ENCODE peak calls at places on chromosomes 4 and X, in seven cellular contexts. V is IMR-90, W is neural progenitor cell, F is heart right ventricle, T is kidney, R is aorta, Z is lung. I is an unnamed sample. For H3K4me1, the result is how much of the 10 kb centered on the place peaks cover.

GRCh38 chr4:184396001-184396400 is 78.3 kb downstream of the IRF2 start:
- DNase-seq in V (no peak), W (no peak), F (no peak), T (no peak), R (no peak), Z (no peak), I (peak)

GRCh38 chrX:110287605-110288004 is 30.3 kb downstream of the AMMECR1 start:
- DNase-seq in V (peak), W (no peak), F (no peak), T (no peak), R (no peak), Z (no peak), I (peak)

GRCh38 chr4:130849985-130850632 is 1754.2 kb downstream of the C4orf33 start:
- DNase-seq in V (no peak), W (no peak), F (no peak), T (no peak), R (no peak), Z (no peak), I (peak)

GRCh38 chr4:38782452-38783108 is at the start of gene TLR10:
- DNase-seq in V (peak), W (peak), F (no peak), T (no peak), R (no peak), Z (peak), I (peak)

GRCh38 chr4:109298279-109299010 is 4.0 kb downstream of the COL25A1 start:
- DNase-seq in V (no peak), W (peak), F (no peak), T (no peak), R (no peak), Z (no peak), I (no peak)

GRCh38 chrX:20973038-20973437 is 401.2 kb upstream of the CNKSR2 start:
- DNase-seq in V (no peak), W (no peak), F (no peak), T (no peak), R (no peak), Z (no peak), I (no peak)

GRCh38 chrX:50779694-50780093 is 34.3 kb downstream of the SHROOM4 start:
- DNase-seq in V (no peak), W (peak), F (no peak), T (no peak), R (no peak), Z (no peak), I (no peak)

GRCh38 chrX:17788956-17789562 is 51.8 kb downstream of the SCML1 start:
- DNase-seq in V (no peak), W (no peak), F (no peak), T (no peak), R (no peak), Z (no peak), I (no peak)

GRCh38 chrX:128754130-128754529 is 701.9 kb upstream of the ACTRT1 start:
- DNase-seq in V (no peak), W (no peak), F (no peak), T (no peak), R (no peak), Z (no peak), I (no peak)

GRCh38 chr4:29263011-29263410 is 1457.2 kb upstream of the PCDH7 start:
- DNase-seq in V (peak), W (no peak), F (no peak), T (no peak), R (no peak), Z (no peak), I (no peak)

GRCh38 chr4:107747748-107748486 is 27.9 kb upstream of the PAPSS1 start:
- DNase-seq in V (no peak), W (no peak), F (no peak), T (no peak), R (no peak), Z (no peak), I (no peak)

GRCh38 chrX:110914281-110914680 is 118.7 kb upstream of the CHRDL1 start:
- DNase-seq in V (no peak), W (peak), F (no peak), T (no peak), R (no peak), Z (no peak), I (no peak)

GRCh38 chr4:169723207-169723606 is 34.5 kb downstream of the HPF1 start:
- DNase-seq in V (no peak), W (peak), F (no peak), T (no peak), R (no peak), Z (no peak), I (peak)

GRCh38 chrX:47380268-47380667 is 9.9 kb downstream of the ZNF157 start:
- DNase-seq in V (no peak), W (no peak), F (peak), T (no peak), R (no peak), Z (no peak), I (no peak)

GRCh38 chr4:183249854-183250253 is 70.2 kb downstream of the CLDN22 start:
- DNase-seq in V (peak), W (peak), F (no peak), T (no peak), R (no peak), Z (no peak), I (peak)

GRCh38 chr4:1048781-1049590 is 37.6 kb downstream of the FGFRL1 start:
- DNase-seq in V (no peak), W (peak), F (no peak), T (peak), R (no peak), Z (no peak), I (no peak)

GRCh38 chrX:72349190-72349589 is 43.5 kb upstream of the CITED1 start:
- DNase-seq in V (no peak), W (no peak), F (no peak), T (no peak), R (no peak), Z (no peak), I (no peak)

GRCh38 chrX:138191998-138192397 is 519.5 kb downstream of the FGF13 start:
- DNase-seq in V (peak), W (peak), F (no peak), T (no peak), R (no peak), Z (no peak), I (peak)

GRCh38 chr4:183444953-183445543 is 612 bp downstream of the CDKN2AIP start:
- DNase-seq in V (no peak), W (no peak), F (peak), T (peak), R (peak), Z (peak), I (peak)

GRCh38 chrX:71622347-71623104 is 4.2 kb upstream of the CXCR3 start:
- DNase-seq in V (peak), W (peak), F (peak), T (peak), R (peak), Z (peak), I (peak)

GRCh38 chr4:167943872-167944505 is 148.3 kb upstream of the ANXA10 start:
- DNase-seq in V (no peak), W (no peak), F (no peak), T (no peak), R (no peak), Z (no peak), I (peak)

GRCh38 chrX:22135171-22135711 is 103.1 kb downstream of the PHEX start:
- DNase-seq in V (peak), W (no peak), F (no peak), T (no peak), R (no peak), Z (no peak), I (peak)

GRCh38 chrX:3820170-3820569 is 106.7 kb upstream of the PRKX start:
- DNase-seq in V (peak), W (no peak), F (no peak), T (no peak), R (no peak), Z (no peak), I (peak)

GRCh38 chr4:128385683-128386304 is 98.2 kb upstream of the PGRMC2 start:
- DNase-seq in V (peak), W (no peak), F (no peak), T (no peak), R (no peak), Z (no peak), I (peak)

GRCh38 chr4:72489267-72489666 is 79.8 kb downstream of the ADAMTS3 start:
- DNase-seq in V (peak), W (no peak), F (no peak), T (no peak), R (no peak), Z (no peak), I (peak)

GRCh38 chrX:47608130-47608810 is 11.4 kb downstream of the SYN1 start:
- DNase-seq in V (no peak), W (peak), F (no peak), T (no peak), R (no peak), Z (no peak), I (no peak)

GRCh38 chrX:93673869-93674271 is at the start of gene FAM133A:
- DNase-seq in V (peak), W (no peak), F (no peak), T (no peak), R (no peak), Z (no peak), I (peak)

GRCh38 chr4:62344474-62344873 is 1144.3 kb downstream of the ADGRL3 start:
- DNase-seq in V (no peak), W (no peak), F (no peak), T (no peak), R (no peak), Z (no peak), I (no peak)

GRCh38 chrX:130083656-130084382 is 26.5 kb downstream of the ELF4 start:
- DNase-seq in V (no peak), W (no peak), F (no peak), T (no peak), R (no peak), Z (no peak), I (no peak)

GRCh38 chr4:184750926-184751584 is 17.2 kb upstream of the CENPU start:
- DNase-seq in V (no peak), W (no peak), F (no peak), T (no peak), R (no peak), Z (no peak), I (no peak)

GRCh38 chrX:117990438-117990837 is 126.2 kb downstream of the KLHL13 start:
- DNase-seq in V (peak), W (no peak), F (no peak), T (no peak), R (no peak), Z (no peak), I (peak)

GRCh38 chr4:20268028-20268427 is 16.3 kb downstream of the SLIT2 start:
- DNase-seq in V (no peak), W (no peak), F (no peak), T (no peak), R (no peak), Z (no peak), I (no peak)

GRCh38 chrX:134908235-134908834 is 82.5 kb upstream of the SMIM10 start:
- DNase-seq in V (peak), W (no peak), F (no peak), T (no peak), R (no peak), Z (no peak), I (peak)

GRCh38 chr4:187172340-187172761 is 448.7 kb upstream of the FAT1 start:
- DNase-seq in V (no peak), W (no peak), F (no peak), T (no peak), R (no peak), Z (no peak), I (no peak)

GRCh38 chr4:165864228-165864627 is 8.8 kb upstream of the TLL1 start:
- DNase-seq in V (no peak), W (peak), F (no peak), T (no peak), R (no peak), Z (no peak), I (no peak)

GRCh38 chr4:48299560-48299959 is 29.9 kb upstream of the TEC start:
- DNase-seq in V (no peak), W (no peak), F (no peak), T (no peak), R (no peak), Z (no peak), I (no peak)

GRCh38 chrX:80432441-80432840 is 12.2 kb downstream of the TENT5D start:
- DNase-seq in V (no peak), W (no peak), F (no peak), T (no peak), R (no peak), Z (no peak), I (no peak)

GRCh38 chrX:22163306-22163705 is 109.4 kb upstream of the CBLL2 start:
- DNase-seq in V (no peak), W (no peak), F (no peak), T (no peak), R (no peak), Z (no peak), I (no peak)

GRCh38 chr4:129972257-129972656 is 876.3 kb downstream of the C4orf33 start:
- DNase-seq in V (no peak), W (peak), F (no peak), T (no peak), R (no peak), Z (no peak), I (no peak)

GRCh38 chrX:12997898-12998687 is 23.2 kb downstream of the TMSB4X start:
- DNase-seq in V (no peak), W (peak), F (no peak), T (no peak), R (no peak), Z (no peak), I (no peak)

GRCh38 chrX:13000311-13000811 is 25.5 kb downstream of the TMSB4X start:
- DNase-seq in V (no peak), W (no peak), F (no peak), T (no peak), R (no peak), Z (no peak), I (no peak)

GRCh38 chrX:12996934-12997435 is 22.1 kb downstream of the TMSB4X start:
- DNase-seq in V (no peak), W (no peak), F (no peak), T (no peak), R (no peak), Z (no peak), I (no peak)

GRCh38 chrX:13001097-13001496 is 26.2 kb downstream of the TMSB4X start:
- DNase-seq in V (no peak), W (no peak), F (no peak), T (no peak), R (no peak), Z (no peak), I (no peak)

DNA sequence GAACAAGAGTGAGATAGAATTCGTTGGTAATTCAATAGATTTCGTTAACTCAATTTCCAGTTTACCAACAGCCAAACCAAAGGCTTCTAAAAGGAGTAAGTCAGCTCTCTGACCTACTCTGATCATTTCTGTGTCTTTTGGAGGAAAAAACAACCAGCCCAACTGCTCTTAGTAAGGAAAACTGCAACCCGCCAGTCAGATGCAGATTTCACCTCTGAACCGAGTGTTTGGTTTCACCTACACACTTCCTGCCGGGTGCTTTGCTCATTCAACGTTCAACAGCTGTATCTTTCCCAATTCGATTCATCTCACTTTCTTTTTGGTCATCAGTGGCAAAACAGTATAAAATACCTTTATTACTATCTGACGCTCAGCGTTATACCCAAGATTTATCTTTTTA is 24.5 kb downstream of the TMSB4X start:
- DNase-seq in V (peak), W (no peak), F (no peak), T (no peak), R (no peak), Z (no peak), I (no peak)
- H3K4me1 ChIP-seq in V (under half), W (under half), F (under half), T (under half), R (under half), Z (under half), I (under half)

GRCh38 chr4:145735330-145735638 is 55.3 kb downstream of the C4orf51 start:
- DNase-seq in V (peak), W (no peak), F (no peak), T (no peak), R (no peak), Z (peak), I (peak)

GRCh38 chr4:145732895-145733880 is 53.2 kb downstream of the C4orf51 start:
- DNase-seq in V (peak), W (peak), F (peak), T (peak), R (peak), Z (peak), I (peak)

GRCh38 chr4:145734576-145735329 is 54.8 kb downstream of the C4orf51 start:
- DNase-seq in V (peak), W (no peak), F (no peak), T (peak), R (peak), Z (peak), I (peak)

GRCh38 chr4:145732416-145732815 is 52.5 kb downstream of the C4orf51 start:
- DNase-seq in V (no peak), W (no peak), F (no peak), T (no peak), R (no peak), Z (no peak), I (no peak)

GRCh38 chr4:145734051-145734450 is 54.1 kb downstream of the C4orf51 start:
- DNase-seq in V (no peak), W (no peak), F (no peak), T (no peak), R (no peak), Z (no peak), I (peak)
- H3K4me1 ChIP-seq in V (under half), W (under half), F (under half), T (under half), R (under half), Z (under half), I (under half)

GRCh38 chrX:132365490-132365889 is 123.3 kb downstream of the MBNL3 start:
- DNase-seq in V (no peak), W (no peak), F (no peak), T (no peak), R (no peak), Z (no peak), I (no peak)

GRCh38 chrX:132367314-132367713 is 121.5 kb downstream of the MBNL3 start:
- DNase-seq in V (no peak), W (no peak), F (no peak), T (no peak), R (no peak), Z (no peak), I (no peak)

GRCh38 chrX:132364313-132364712 is 124.5 kb downstream of the MBNL3 start:
- DNase-seq in V (no peak), W (no peak), F (no peak), T (no peak), R (no peak), Z (no peak), I (no peak)

GRCh38 chrX:132369650-132370049 is 119.2 kb downstream of the MBNL3 start:
- DNase-seq in V (no peak), W (no peak), F (no peak), T (no peak), R (no peak), Z (no peak), I (no peak)

GRCh38 chrX:132367984-132368383 is 120.9 kb downstream of the MBNL3 start:
- DNase-seq in V (no peak), W (no peak), F (no peak), T (no peak), R (no peak), Z (no peak), I (peak)
- H3K4me1 ChIP-seq in V (under half), W (under half), F (under half), T (under half), R (under half), Z (under half), I (under half)

DNA sequence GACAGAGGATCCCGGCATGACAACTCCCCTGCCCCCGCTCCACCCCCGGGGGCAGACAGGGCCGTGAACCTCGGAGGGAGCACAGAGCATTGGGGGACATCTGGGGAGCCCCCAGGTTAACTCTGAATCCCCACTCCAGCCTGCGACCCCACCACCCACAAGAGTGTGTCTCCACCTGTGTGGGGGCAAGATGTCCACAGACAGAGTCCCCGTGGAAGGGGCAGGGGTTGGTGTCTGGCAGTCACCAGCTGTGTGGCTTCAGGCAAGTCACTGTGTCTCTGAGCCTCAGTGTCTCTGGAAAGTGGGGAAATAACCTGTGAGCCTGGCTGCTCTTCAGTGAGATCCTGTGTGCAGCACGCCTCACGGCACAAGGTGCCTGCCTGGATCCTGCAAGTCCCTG is 239.0 kb downstream of the AFAP1 start:
- DNase-seq in V (no peak), W (no peak), F (no peak), T (no peak), R (no peak), Z (no peak), I (no peak)
- H3K4me1 ChIP-seq in V (under half), W (under half), F (under half), T (under half), R (under half), Z (under half), I (under half)

GRCh38 chr4:114603455-114603854 is 4.8 kb downstream of the UGT8 start:
- DNase-seq in V (no peak), W (no peak), F (no peak), T (no peak), R (no peak), Z (no peak), I (no peak)
- H3K4me1 ChIP-seq in V (under half), W (under half), F (under half), T (under half), R (under half), Z (under half), I (under half)

I was measured in adipocyte.